ENCODE peak calls at places on chromosomes 6 and 20, in four cellular contexts. One of them, this sample, is unnamed.

GRCh38 chr20:8260837-8261241 is 128.8 kb downstream of the PLCB1 start:
- DNase-seq in AG04449: no peak
- DNase-seq in spleen: no peak
- DNase-seq in hepatocyte: no peak
- DNase-seq in this sample: no peak

GRCh38 chr6:4660377-4661321 is 115.6 kb upstream of the CDYL start:
- DNase-seq in AG04449: no peak
- DNase-seq in spleen: no peak
- DNase-seq in hepatocyte: no peak
- DNase-seq in this sample: no peak

GRCh38 chr20:41089555-41089954 is 47.8 kb upstream of the PLCG1 start:
- DNase-seq in AG04449: no peak
- DNase-seq in spleen: no peak
- DNase-seq in hepatocyte: no peak
- DNase-seq in this sample: no peak

GRCh38 chr6:32876603-32877002 is 22.6 kb downstream of the PSMB9 start:
- DNase-seq in AG04449: no peak
- DNase-seq in spleen: no peak
- DNase-seq in hepatocyte: no peak
- DNase-seq in this sample: no peak

GRCh38 chr6:19836799-19837510 is at the start of gene ID4:
- DNase-seq in AG04449: peak; percentile 77
- DNase-seq in spleen: no peak
- DNase-seq in hepatocyte: peak; percentile 98
- DNase-seq in this sample: peak; percentile 75

GRCh38 chr6:124676033-124676432 is 286.2 kb upstream of the RNF217 start:
- DNase-seq in AG04449: no peak
- DNase-seq in spleen: no peak
- DNase-seq in hepatocyte: no peak
- DNase-seq in this sample: no peak

GRCh38 chr6:130843575-130844320 is 16.5 kb downstream of the SMLR1 start:
- DNase-seq in AG04449: no peak
- DNase-seq in spleen: no peak
- DNase-seq in hepatocyte: peak; percentile 52
- DNase-seq in this sample: peak; percentile 69

GRCh38 chr6:105810105-105810921 is 275.8 kb upstream of the PRDM1 start:
- DNase-seq in AG04449: peak; percentile 45
- DNase-seq in spleen: no peak
- DNase-seq in hepatocyte: peak; percentile 50
- DNase-seq in this sample: peak; percentile 38

GRCh38 chr20:44924526-44924925 is 14.7 kb downstream of the PABPC1L start:
- DNase-seq in AG04449: no peak
- DNase-seq in spleen: no peak
- DNase-seq in hepatocyte: no peak
- DNase-seq in this sample: no peak

GRCh38 chr6:11225990-11226389 is 6.5 kb downstream of the NEDD9 start:
- DNase-seq in AG04449: no peak
- DNase-seq in spleen: no peak
- DNase-seq in hepatocyte: no peak
- DNase-seq in this sample: no peak

GRCh38 chr6:11229267-11230043 is 3.0 kb downstream of the NEDD9 start:
- DNase-seq in AG04449: no peak
- DNase-seq in spleen: no peak
- DNase-seq in hepatocyte: peak; percentile 50
- DNase-seq in this sample: peak; percentile 38

GRCh38 chr6:11230158-11231107 is 2.0 kb downstream of the NEDD9 start:
- DNase-seq in AG04449: no peak
- DNase-seq in spleen: no peak
- DNase-seq in hepatocyte: no peak
- DNase-seq in this sample: peak; percentile 68

GRCh38 chr6:11224966-11225463 is 7.5 kb downstream of the NEDD9 start:
- DNase-seq in AG04449: no peak
- DNase-seq in spleen: no peak
- DNase-seq in hepatocyte: no peak
- DNase-seq in this sample: no peak

GRCh38 chr6:11227698-11228097 is 4.8 kb downstream of the NEDD9 start:
- DNase-seq in AG04449: no peak
- DNase-seq in spleen: no peak
- DNase-seq in hepatocyte: no peak
- DNase-seq in this sample: no peak
- H3K4me3 ChIP-seq in AG04449: no peak overlapping the region
- H3K4me3 ChIP-seq in spleen: no peak overlapping the region
- H3K4me3 ChIP-seq in hepatocyte: no peak overlapping the region
- H3K4me3 ChIP-seq in this sample: no peak overlapping the region

DNA sequence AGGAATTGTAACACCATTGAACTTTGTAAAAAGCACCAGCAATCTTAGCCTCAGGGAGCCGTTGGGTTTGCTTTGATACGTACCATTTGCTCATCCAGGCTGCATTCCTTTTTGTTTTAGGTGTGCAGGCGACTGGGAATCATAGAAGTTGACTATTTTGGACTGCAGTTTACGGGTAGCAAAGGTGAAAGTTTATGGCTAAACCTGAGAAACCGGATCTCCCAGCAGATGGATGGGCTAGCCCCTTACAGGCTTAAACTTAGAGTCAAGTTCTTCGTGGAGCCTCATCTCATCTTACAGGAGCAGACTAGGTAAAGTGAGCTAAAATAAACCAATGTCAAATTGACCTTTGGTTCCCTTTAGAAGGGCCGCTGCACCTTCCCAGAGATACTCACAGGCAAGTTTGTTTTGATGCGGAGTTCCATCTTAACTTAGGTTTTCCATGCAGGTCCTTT is 1.6 kb downstream of the MYLIP start:
- DNase-seq in AG04449: no peak
- DNase-seq in spleen: no peak
- DNase-seq in hepatocyte: peak; percentile 28
- DNase-seq in this sample: no peak
- H3K4me3 ChIP-seq in AG04449: peak overlapping the region; percentile 83
- H3K4me3 ChIP-seq in spleen: peak overlapping the region; percentile 87
- H3K4me3 ChIP-seq in hepatocyte: peak overlapping the region; percentile 85
- H3K4me3 ChIP-seq in this sample: peak overlapping the region; percentile 90

GRCh38 chr20:53753880-53754459 is 160.3 kb upstream of the ZNF217 start:
- DNase-seq in AG04449: no peak
- DNase-seq in spleen: no peak
- DNase-seq in hepatocyte: no peak
- DNase-seq in this sample: no peak
- H3K4me3 ChIP-seq in AG04449: no peak overlapping the region
- H3K4me3 ChIP-seq in spleen: no peak overlapping the region
- H3K4me3 ChIP-seq in hepatocyte: no peak overlapping the region
- H3K4me3 ChIP-seq in this sample: no peak overlapping the region

DNA sequence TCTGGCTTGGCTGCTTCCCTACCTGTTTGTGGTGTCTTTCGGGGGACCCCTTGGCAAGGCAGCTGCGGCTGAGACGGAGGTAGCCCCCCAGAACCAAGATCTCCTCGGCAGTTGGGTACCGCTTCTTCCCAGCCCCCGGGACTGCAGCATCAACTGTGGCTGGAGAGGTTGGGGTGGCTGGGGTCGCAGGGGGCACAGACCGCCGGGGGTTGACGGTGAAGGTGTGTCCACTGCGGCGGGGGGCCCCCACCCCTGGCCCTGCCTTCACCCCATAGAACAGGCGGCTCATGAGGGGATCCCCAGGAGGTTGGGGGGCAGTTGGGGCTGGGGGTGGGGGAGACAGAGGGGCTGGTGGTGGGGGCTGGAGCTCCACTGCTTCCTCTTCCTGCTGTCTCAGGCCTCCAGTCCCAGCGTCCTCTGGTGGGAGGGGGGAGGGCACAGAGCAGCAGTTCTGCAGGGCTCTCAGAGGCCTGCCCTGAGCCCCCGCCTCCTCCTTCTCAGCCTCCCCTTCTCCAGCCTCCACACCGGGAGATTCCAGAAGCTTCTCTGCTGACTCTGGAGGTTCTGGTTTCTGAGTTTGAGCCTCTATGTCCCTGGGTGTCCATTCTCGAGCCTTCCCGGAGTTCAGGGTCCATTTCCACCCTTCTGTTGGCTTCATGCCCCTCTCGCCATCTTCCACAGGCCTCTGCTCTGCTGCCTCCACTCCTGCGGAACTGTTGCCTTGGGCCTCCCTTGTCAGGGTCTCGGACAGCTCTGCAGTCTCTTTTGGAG is 1.9 kb downstream of the PPP1R18 start:
- DNase-seq in AG04449: no peak
- DNase-seq in spleen: peak; percentile 95
- DNase-seq in hepatocyte: no peak
- DNase-seq in this sample: peak; percentile 42
- H3K4me3 ChIP-seq in AG04449: peak overlapping the region; percentile 89
- H3K4me3 ChIP-seq in spleen: peak overlapping the region; percentile 99
- H3K4me3 ChIP-seq in hepatocyte: no peak overlapping the region
- H3K4me3 ChIP-seq in this sample: peak overlapping the region; percentile 61

GRCh38 chr6:166441641-166442078 is 58.9 kb upstream of the MPC1 start:
- DNase-seq in AG04449: no peak
- DNase-seq in spleen: no peak
- DNase-seq in hepatocyte: no peak
- DNase-seq in this sample: no peak
- H3K4me3 ChIP-seq in AG04449: no peak overlapping the region
- H3K4me3 ChIP-seq in spleen: no peak overlapping the region
- H3K4me3 ChIP-seq in hepatocyte: no peak overlapping the region
- H3K4me3 ChIP-seq in this sample: no peak overlapping the region

GRCh38 chr20:53939554-53940355 is 130.6 kb downstream of the BCAS1 start:
- DNase-seq in AG04449: peak; percentile 72
- DNase-seq in spleen: peak; percentile 92
- DNase-seq in hepatocyte: peak; percentile 91
- DNase-seq in this sample: peak; percentile 95
- H3K4me3 ChIP-seq in AG04449: no peak overlapping the region
- H3K4me3 ChIP-seq in spleen: no peak overlapping the region
- H3K4me3 ChIP-seq in hepatocyte: no peak overlapping the region
- H3K4me3 ChIP-seq in this sample: no peak overlapping the region

DNA sequence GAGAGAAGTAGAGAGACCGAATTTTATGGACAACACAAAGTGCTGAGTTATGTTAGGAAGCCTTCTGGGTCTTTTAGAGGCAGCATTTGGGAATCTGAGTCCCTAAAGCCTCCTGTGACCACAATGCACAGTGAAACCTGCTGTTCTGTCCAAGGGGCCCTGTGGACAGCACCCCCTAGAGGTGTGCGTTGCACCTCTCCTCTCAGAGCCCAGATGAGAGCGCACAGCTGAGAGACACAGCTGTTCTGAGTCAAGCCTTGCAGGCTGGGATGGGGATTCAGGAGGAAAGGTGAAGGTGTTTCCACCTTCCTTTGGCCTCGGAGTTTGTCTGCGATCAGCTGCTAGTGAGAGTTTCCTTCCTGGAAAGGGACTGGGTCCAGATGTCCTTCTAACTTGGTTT is 13.0 kb downstream of the PCK1 start:
- DNase-seq in AG04449: no peak
- DNase-seq in spleen: peak; percentile 14
- DNase-seq in hepatocyte: no peak
- DNase-seq in this sample: no peak
- H3K4me3 ChIP-seq in AG04449: no peak overlapping the region
- H3K4me3 ChIP-seq in spleen: no peak overlapping the region
- H3K4me3 ChIP-seq in hepatocyte: no peak overlapping the region
- H3K4me3 ChIP-seq in this sample: no peak overlapping the region